ENCODE peak calls at places on chromosomes 12 and 14, in nine cellular contexts. V is stomach, R is lower leg skin, Y is A549, A is heart left ventricle, J is uterus, Q is HepG2, P is breast epithelium, T is transverse colon. X is an unnamed sample.

GRCh38 chr14:91354979-91355685 is 62.5 kb downstream of the CCDC88C start:
- DNase-seq in Q (no peak), A (no peak), Y (no peak), J (no peak), P (no peak), T (peak; percentile 53), V (no peak), R (no peak), X (no peak)

GRCh38 chr12:66288121-66288520 is 14.2 kb upstream of the HELB start:
- DNase-seq in Y (no peak), P (no peak), J (no peak), V (no peak), A (no peak), R (no peak), Q (no peak), T (no peak), X (no peak)

GRCh38 chr12:108838194-108839010 is 19.0 kb downstream of the SSH1 start:
- DNase-seq in P (peak; percentile 67), A (peak; percentile 97), Q (peak; percentile 80), J (peak; percentile 81), R (peak; percentile 75), T (peak; percentile 78), Y (peak; percentile 99), V (peak; percentile 72), X (peak; percentile 81)

GRCh38 chr12:30985814-30986452 is 59.4 kb downstream of the TSPAN11 start:
- DNase-seq in J (no peak), R (peak; percentile 28), T (peak; percentile 23), Y (peak; percentile 55), P (no peak), A (no peak), Q (peak; percentile 33), V (peak; percentile 59), X (peak; percentile 76)

GRCh38 chr14:69708586-69709169 is 58.3 kb upstream of the SRSF5 start:
- DNase-seq in J (no peak), V (no peak), A (no peak), Y (peak; percentile 40), R (no peak), P (no peak), Q (peak; percentile 41), T (peak; percentile 29), X (no peak)

GRCh38 chr12:112107728-112108447 is 695 bp downstream of the NAA25 start:
- DNase-seq in P (no peak), T (peak; percentile 20), Q (no peak), J (peak; percentile 28), Y (peak; percentile 36), R (no peak), V (no peak), A (no peak), X (no peak)

GRCh38 chr14:30125322-30125944 is 197.8 kb upstream of the PRKD1 start:
- DNase-seq in Y (no peak), J (no peak), R (no peak), P (no peak), V (no peak), Q (no peak), T (no peak), A (no peak), X (no peak)

GRCh38 chr14:106141242-106142220 is 615.1 kb downstream of the TMEM121 start:
- DNase-seq in P (no peak), R (no peak), Y (peak; percentile 28), J (no peak), A (no peak), V (no peak), T (no peak), Q (no peak), X (no peak)

GRCh38 chr14:61474021-61474420 is 152.6 kb downstream of the PRKCH start:
- DNase-seq in P (no peak), A (no peak), Q (no peak), V (no peak), T (no peak), R (no peak), Y (no peak), J (no peak), X (no peak)

GRCh38 chr12:80509781-80510556 is 65.9 kb downstream of the PTPRQ start:
- DNase-seq in J (no peak), A (no peak), Q (no peak), P (no peak), T (no peak), R (no peak), Y (no peak), V (no peak), X (no peak)

GRCh38 chr12:49334226-49334625 is 2.8 kb downstream of the C1QL4 start:
- DNase-seq in T (no peak), V (peak; percentile 4), J (no peak), Y (no peak), A (no peak), Q (no peak), P (no peak), R (no peak), X (no peak)

GRCh38 chr14:92316116-92316515 is 6.8 kb upstream of the SLC24A4 start:
- DNase-seq in J (no peak), V (no peak), R (no peak), A (no peak), P (no peak), T (no peak), Q (no peak), Y (no peak), X (no peak)

GRCh38 chr12:70661762-70662161 is 24.5 kb upstream of the PTPRB start:
- DNase-seq in J (no peak), R (no peak), T (no peak), A (no peak), Y (no peak), P (no peak), Q (no peak), V (no peak), X (peak; percentile 8)

GRCh38 chr14:74290415-74290814 is 12.3 kb downstream of the ABCD4 start:
- DNase-seq in R (no peak), P (no peak), Q (no peak), V (no peak), Y (peak; percentile 39), A (no peak), J (no peak), T (no peak), X (peak; percentile 15)

GRCh38 chr12:93720559-93720958 is 43.4 kb downstream of the CRADD start:
- DNase-seq in R (no peak), A (no peak), J (no peak), V (no peak), T (no peak), P (no peak), Q (no peak), Y (no peak), X (no peak)

GRCh38 chr12:54206807-54207206 is 18.0 kb upstream of the SMUG1 start:
- DNase-seq in P (no peak), R (no peak), Y (no peak), J (no peak), V (no peak), Q (no peak), T (no peak), A (no peak), X (no peak)

GRCh38 chr12:6538420-6539275 is 4.3 kb downstream of the GAPDH start:
- DNase-seq in R (no peak), Y (peak; percentile 67), A (no peak), V (no peak), J (no peak), Q (peak; percentile 6), T (no peak), P (no peak), X (no peak)

GRCh38 chr12:115090783-115091182 is 406.8 kb upstream of the TBX3 start:
- DNase-seq in Q (no peak), J (no peak), Y (no peak), A (no peak), T (no peak), R (no peak), P (no peak), V (no peak), X (no peak)

GRCh38 chr12:52992699-52993557 is 13.3 kb upstream of the EIF4B start:
- DNase-seq in A (no peak), R (no peak), J (no peak), Q (peak; percentile 99), P (no peak), Y (peak; percentile 92), T (peak; percentile 66), V (peak; percentile 37), X (peak; percentile 74)

GRCh38 chr14:92645841-92646478 is 102.5 kb downstream of the LGMN start:
- DNase-seq in T (no peak), P (no peak), J (no peak), R (no peak), V (no peak), A (no peak), Q (no peak), Y (no peak), X (peak; percentile 33)

GRCh38 chr12:125373375-125373774 is 308.1 kb downstream of the AACS start:
- DNase-seq in Y (no peak), T (no peak), R (no peak), Q (no peak), P (no peak), J (no peak), V (no peak), A (no peak), X (no peak)

GRCh38 chr12:70609739-70610491 is 27.3 kb downstream of the PTPRB start:
- DNase-seq in V (peak; percentile 48), Q (no peak), A (peak; percentile 75), J (peak; percentile 19), R (peak; percentile 20), Y (peak; percentile 22), T (peak; percentile 74), P (no peak), X (peak; percentile 38)

GRCh38 chr12:11581179-11581755 is 68.2 kb upstream of the ETV6 start:
- DNase-seq in Q (peak; percentile 50), A (peak; percentile 44), Y (peak; percentile 77), R (peak; percentile 74), P (peak; percentile 57), J (peak; percentile 43), V (peak; percentile 72), T (peak; percentile 75), X (peak; percentile 23)

GRCh38 chr14:96797188-96797942 is at the start of gene VRK1:
- DNase-seq in T (peak; percentile 97), J (peak; percentile 97), Q (peak; percentile 90), P (peak; percentile 95), V (peak; percentile 97), R (peak; percentile 95), Y (peak; percentile 94), A (peak; percentile 96), X (peak; percentile 85)
- TF ChIP-seq POLR2A in T (no peak), J (no peak), Q (peak; percentile 63), P (no peak), V (no peak), R (no peak), Y (peak; percentile 66), A (no peak), X (peak; percentile 82)

GRCh38 chr12:101876861-101877815 is at the start of gene DRAM1:
- DNase-seq in Q (peak; percentile 79), T (peak; percentile 94), P (peak; percentile 93), V (peak; percentile 94), A (peak; percentile 92), Y (peak; percentile 92), J (peak; percentile 93), R (peak; percentile 87), X (peak; percentile 71)
- TF ChIP-seq POLR2A in Q (peak; percentile 76), T (peak; percentile 83), P (peak; percentile 74), V (no peak), A (no peak), Y (peak; percentile 42), J (peak; percentile 75), R (no peak), X (peak; percentile 31)

GRCh38 chr14:64504897-64505771 is 564 bp downstream of the ZBTB1 start:
- DNase-seq in Q (peak; percentile 67), T (peak; percentile 92), J (peak; percentile 86), A (peak; percentile 93), P (peak; percentile 85), V (peak; percentile 90), Y (peak; percentile 86), R (peak; percentile 91), X (peak; percentile 64)
- TF ChIP-seq POLR2A in Q (no peak), T (no peak), J (peak; percentile 42), A (no peak), P (no peak), V (no peak), Y (no peak), R (no peak), X (no peak)

GRCh38 chr12:59087691-59088090 is 167.4 kb upstream of the LRIG3 start:
- DNase-seq in J (no peak), T (no peak), P (no peak), R (no peak), Y (no peak), V (no peak), A (no peak), Q (no peak), X (no peak)
- TF ChIP-seq POLR2A in J (no peak), T (no peak), P (no peak), R (no peak), Y (no peak), V (no peak), A (no peak), Q (no peak), X (no peak)

X was measured in H54.